ENCODE peak calls at places on chromosomes 5 and 9, in four cellular contexts. Q is Caki2, S is ELR, D is GM23338. R is an unnamed sample.

GRCh38 chr9:76751011-76751410 is 13.2 kb upstream of the PCA3 start:
- DNase-seq in Q (no peak), S (no peak), D (no peak), R (no peak)

GRCh38 chr5:35963381-35963843 is 25.0 kb upstream of the CAPSL start:
- DNase-seq in Q (no peak), S (peak; percentile 51), D (peak; percentile 76), R (no peak)

GRCh38 chr5:16842916-16843315 is 93.2 kb downstream of the MYO10 start:
- DNase-seq in Q (no peak), S (no peak), D (no peak), R (peak; percentile 7)

GRCh38 chr9:112115109-112115508 is 60.0 kb downstream of the SUSD1 start:
- DNase-seq in Q (no peak), S (no peak), D (no peak), R (no peak)

GRCh38 chr9:88775037-88775471 is 216.2 kb upstream of the S1PR3 start:
- DNase-seq in Q (peak; percentile 31), S (peak; percentile 81), D (no peak), R (no peak)

GRCh38 chr5:135193213-135194125 is 159.4 kb upstream of the PITX1 start:
- DNase-seq in Q (no peak), S (peak; percentile 70), D (no peak), R (no peak)

GRCh38 chr9:130308081-130308571 is 42.6 kb downstream of the HMCN2 start:
- DNase-seq in Q (no peak), S (no peak), D (no peak), R (no peak)

GRCh38 chr5:96597441-96598020 is 64.6 kb upstream of the CAST start:
- DNase-seq in Q (no peak), S (peak; percentile 73), D (no peak), R (no peak)

GRCh38 chr5:137220523-137220927 is 278.6 kb downstream of the SPOCK1 start:
- DNase-seq in Q (peak; percentile 84), S (peak; percentile 93), D (peak; percentile 76), R (peak; percentile 51)

GRCh38 chr9:6055213-6055612 is 39.8 kb upstream of the RANBP6 start:
- DNase-seq in Q (peak; percentile 68), S (peak; percentile 88), D (peak; percentile 95), R (peak; percentile 74)

GRCh38 chr5:153153086-153153485 is 337.4 kb upstream of the GRIA1 start:
- DNase-seq in Q (peak; percentile 8), S (peak; percentile 55), D (no peak), R (no peak)

GRCh38 chr9:126125177-126125576 is 201.5 kb upstream of the MVB12B start:
- DNase-seq in Q (no peak), S (no peak), D (no peak), R (no peak)

R was measured in Kasumi-1.